ENCODE peak calls at places on chromosomes 3 and 15, in five cellular contexts. V, H, Z, C and R are unnamed samples.

GRCh38 chr3:150454622-150455021 is 46.5 kb downstream of the TSC22D2 start:
- DNase-seq in V (no peak), H (no peak), C (no peak), Z (no peak), R (no peak)

GRCh38 chr15:38842991-38843610 is 278.5 kb upstream of the RASGRP1 start:
- DNase-seq in Z (no peak), V (peak), C (peak), H (no peak), R (no peak)

GRCh38 chr3:68893600-68894239 is 38.6 kb downstream of the TAFA4 start:
- DNase-seq in V (peak), H (no peak), Z (peak), C (peak), R (no peak)

GRCh38 chr3:119582178-119582577 is 2.9 kb downstream of the ADPRH start:
- DNase-seq in H (no peak), Z (no peak), C (no peak), V (no peak), R (no peak)

GRCh38 chr3:88113311-88114162 is 36.2 kb upstream of the C3orf38 start:
- DNase-seq in V (peak), H (peak), C (peak), Z (peak), R (peak)

GRCh38 chr15:53910236-53910849 is 67.9 kb upstream of the UNC13C start:
- DNase-seq in C (peak), H (no peak), V (no peak), Z (no peak), R (no peak)

GRCh38 chr3:129606522-129607390 is at the start of gene PLXND1:
- DNase-seq in H (no peak), C (peak), Z (peak), V (peak), R (peak)

GRCh38 chr3:39533226-39533625 is 65.7 kb downstream of the MOBP start:
- DNase-seq in Z (no peak), H (no peak), V (no peak), C (no peak), R (no peak)

GRCh38 chr3:4656646-4657318 is 163.6 kb downstream of the ITPR1 start:
- DNase-seq in H (no peak), Z (no peak), C (no peak), V (no peak), R (no peak)

GRCh38 chr15:68410466-68411200 is 21.3 kb downstream of the ITGA11 start:
- DNase-seq in V (no peak), H (no peak), C (no peak), Z (no peak), R (no peak)

GRCh38 chr3:151476344-151477018 is 15.6 kb upstream of the IGSF10 start:
- DNase-seq in Z (no peak), V (no peak), H (no peak), C (no peak), R (peak)